ENCODE peak calls at places on chromosome 13, in six cellular contexts. N is neural progenitor cell, E is esophagus squamous epithelium, Z is fibroblast of the aortic adventitia, C is spleen, V is epithelial cell of esophagus. X is an unnamed sample.

GRCh38 chr13:85194482-85194881 is 604.7 kb downstream of the SLITRK6 start:
- DNase-seq in N (no peak), E (no peak), Z (no peak), C (no peak), V (no peak), X (no peak)

GRCh38 chr13:112711528-112712265 is 21.9 kb downstream of the ATP11A start:
- DNase-seq in N (peak), E (no peak), Z (peak), C (peak), V (peak), X (peak)

GRCh38 chr13:40132249-40132648 is 476.8 kb downstream of the COG6 start:
- DNase-seq in N (no peak), E (no peak), Z (no peak), C (no peak), V (no peak), X (no peak)

GRCh38 chr13:107376393-107377085 is 808.6 kb upstream of the ARGLU1 start:
- DNase-seq in N (no peak), E (no peak), Z (peak), C (no peak), V (no peak), X (no peak)

GRCh38 chr13:38685974-38686571 is 804 bp upstream of the FREM2 start:
- DNase-seq in N (peak), E (no peak), Z (no peak), C (no peak), V (peak), X (peak)

GRCh38 chr13:39484506-39485313 is 118.3 kb downstream of the LHFPL6 start:
- DNase-seq in N (no peak), E (no peak), Z (peak), C (no peak), V (no peak), X (no peak)

GRCh38 chr13:99263386-99263785 is 5.2 kb upstream of the GPR18 start:
- DNase-seq in N (no peak), E (no peak), Z (no peak), C (no peak), V (no peak), X (no peak)

GRCh38 chr13:34731486-34731885 is 210.6 kb upstream of the NBEA start:
- DNase-seq in N (no peak), E (no peak), Z (no peak), C (no peak), V (peak), X (no peak)

GRCh38 chr13:47837906-47838305 is 163.2 kb downstream of the SUCLA2 start:
- DNase-seq in N (no peak), E (no peak), Z (no peak), C (no peak), V (no peak), X (no peak)

GRCh38 chr13:65605386-65605785 is 1624.8 kb downstream of the PCDH9 start:
- DNase-seq in N (no peak), E (no peak), Z (peak), C (no peak), V (no peak), X (no peak)

GRCh38 chr13:68056816-68057710 is 826.9 kb upstream of the PCDH9 start:
- DNase-seq in N (no peak), E (no peak), Z (no peak), C (no peak), V (peak), X (no peak)

GRCh38 chr13:19862511-19863313 is 737 bp downstream of the ZMYM5 start:
- DNase-seq in N (peak), E (no peak), Z (peak), C (peak), V (peak), X (no peak)

GRCh38 chr13:44237276-44237767 is 136.3 kb upstream of the SERP2 start:
- DNase-seq in N (no peak), E (no peak), Z (peak), C (no peak), V (peak), X (peak)

GRCh38 chr13:76921516-76921915 is 26.8 kb upstream of the ACOD1 start:
- DNase-seq in N (no peak), E (no peak), Z (peak), C (no peak), V (no peak), X (no peak)

GRCh38 chr13:43787998-43788397 is 1.2 kb upstream of the ENOX1 start:
- DNase-seq in N (peak), E (no peak), Z (peak), C (no peak), V (peak), X (peak)

GRCh38 chr13:41294914-41295313 is 16.2 kb upstream of the NAA16 start:
- DNase-seq in N (no peak), E (no peak), Z (no peak), C (no peak), V (no peak), X (no peak)

DNA sequence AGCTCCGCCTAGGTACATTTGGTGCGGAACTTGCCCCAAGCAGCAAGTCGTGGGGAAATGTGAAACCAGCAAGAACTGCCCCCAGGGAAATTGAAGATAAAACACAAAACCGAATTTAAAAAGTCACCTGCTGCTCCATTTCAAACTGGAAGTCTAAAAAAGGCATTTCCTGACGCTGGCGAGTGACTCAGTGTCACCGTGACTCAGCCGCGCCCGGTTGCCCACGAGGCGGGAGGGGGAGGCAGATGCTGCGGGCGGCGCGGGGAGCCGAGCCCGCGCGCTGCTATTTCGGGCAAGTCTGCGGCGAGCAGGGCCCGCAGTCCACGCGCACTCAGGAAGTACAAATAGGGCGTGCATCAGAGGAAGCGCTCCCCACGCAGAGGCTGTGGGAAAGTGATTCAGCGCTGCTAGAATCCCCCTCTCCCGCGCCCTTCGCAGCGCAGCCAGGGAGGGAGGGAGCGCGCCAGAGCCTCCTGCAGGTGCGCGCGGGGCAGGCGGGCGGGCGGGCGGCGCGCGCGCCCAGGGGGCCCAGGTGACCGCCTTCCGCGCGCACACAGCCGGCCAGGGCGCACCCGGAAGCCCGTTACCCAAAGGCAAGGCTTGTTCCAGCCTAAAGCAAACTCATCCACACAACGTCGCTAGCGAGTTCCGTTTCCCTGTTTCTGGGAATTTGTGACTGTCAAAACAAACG is 168.8 kb downstream of the COL4A1 start:
- DNase-seq in N (peak), E (no peak), Z (peak), C (peak), V (peak), X (peak)
- TF ChIP-seq CTCF in N (peak), E (no peak), Z (peak), C (no peak), V (peak), X (no peak)

GRCh38 chr13:113765241-113765910 is 6.3 kb downstream of the TMEM255B start:
- DNase-seq in N (no peak), E (no peak), Z (no peak), C (peak), V (no peak), X (no peak)
- TF ChIP-seq CTCF in N (no peak), E (no peak), Z (no peak), C (no peak), V (no peak), X (no peak)

DNA sequence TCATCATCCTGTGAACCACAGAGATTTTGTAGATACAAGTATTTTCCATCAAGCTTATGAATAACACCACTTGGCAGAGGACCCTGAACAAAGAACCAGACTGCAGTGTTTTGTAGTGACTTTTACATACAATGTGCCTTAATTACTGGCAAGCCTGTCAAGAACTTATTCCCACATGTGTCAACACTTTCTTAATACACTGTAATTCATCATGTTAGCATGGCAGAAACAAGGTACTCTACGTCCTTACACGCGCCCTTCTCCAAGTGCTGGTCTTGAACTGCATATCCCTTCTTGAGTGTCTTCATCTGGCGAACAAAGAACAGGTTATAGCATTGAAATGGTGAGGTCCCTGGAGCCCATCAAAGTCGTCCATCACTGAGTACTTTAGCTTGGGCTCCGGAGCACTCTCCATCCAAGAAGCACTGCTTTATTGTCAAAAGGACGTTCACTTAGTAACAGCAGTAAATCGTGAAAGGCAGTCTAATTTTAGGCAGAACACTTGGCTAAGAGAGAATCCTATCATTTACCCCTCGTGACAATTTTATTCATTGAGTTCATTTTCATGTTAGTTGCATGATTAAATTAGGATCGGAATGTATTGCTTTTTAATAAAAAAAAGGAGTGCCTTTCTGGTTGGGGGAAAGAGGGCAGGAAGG is 376.2 kb downstream of the DLEU7 start:
- DNase-seq in N (no peak), E (no peak), Z (peak), C (no peak), V (no peak), X (no peak)
- TF ChIP-seq CTCF in N (no peak), E (no peak), Z (no peak), C (no peak), V (no peak), X (no peak)

DNA sequence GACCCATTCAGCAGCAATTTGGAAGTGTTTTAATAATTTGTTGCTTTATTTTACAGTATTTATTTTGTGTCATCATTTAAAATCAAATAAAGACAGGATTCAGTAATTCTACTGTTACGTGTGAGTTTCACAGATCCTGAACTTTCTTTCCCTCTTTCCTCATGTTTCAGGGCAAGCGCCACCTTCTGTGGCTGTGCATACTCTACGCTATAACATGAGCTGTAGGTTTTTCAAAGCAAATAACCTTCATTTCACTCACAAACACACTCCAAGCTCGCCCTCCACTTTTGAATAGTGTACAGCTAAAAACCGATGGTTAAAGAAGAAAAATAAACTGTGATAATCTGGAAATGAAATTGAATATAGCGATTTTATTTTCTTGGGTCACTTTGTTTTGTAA is 753.3 kb downstream of the OLFM4 start:
- DNase-seq in N (peak), E (no peak), Z (no peak), C (no peak), V (no peak), X (no peak)
- TF ChIP-seq CTCF in N (no peak), E (no peak), Z (no peak), C (no peak), V (no peak), X (no peak)

X was measured in endothelial cell.